ENCODE peak calls at places on chromosome 15, in nine cellular contexts. E, J, R, S, O, I, L, M and F are unnamed samples.
A peak's percentile ranks its signal among the peaks of the same experiment; 100 is the strongest.

GRCh38 chr15:67832965-67833503 is 6.8 kb downstream of the RNU6-1 start:
- DNase-seq in E (peak; percentile 71), J (no peak), R (no peak), S (peak; percentile 55), O (no peak), I (no peak), L (no peak), M (no peak), F (no peak)

GRCh38 chr15:59131456-59131855 is 26.5 kb downstream of the CCNB2 start:
- DNase-seq in E (no peak), J (no peak), R (no peak), S (no peak), O (no peak), I (no peak), L (no peak), M (no peak), F (no peak)

GRCh38 chr15:56244811-56245576 is 1.3 kb upstream of the RFX7 start:
- DNase-seq in E (no peak), J (no peak), R (peak; percentile 85), S (no peak), O (no peak), I (peak; percentile 85), L (peak; percentile 45), M (no peak), F (peak; percentile 50)

GRCh38 chr15:65032823-65033537 is 3.5 kb upstream of the MTFMT start:
- DNase-seq in E (peak; percentile 44), J (peak; percentile 74), R (peak; percentile 81), S (peak; percentile 74), O (no peak), I (peak; percentile 95), L (peak; percentile 85), M (no peak), F (peak; percentile 68)

GRCh38 chr15:94744080-94744793 is 512.9 kb downstream of the MCTP2 start:
- DNase-seq in E (no peak), J (no peak), R (no peak), S (no peak), O (no peak), I (no peak), L (no peak), M (no peak), F (no peak)

GRCh38 chr15:100727291-100727851 is 125.0 kb downstream of the ASB7 start:
- DNase-seq in E (peak; percentile 3), J (no peak), R (no peak), S (no peak), O (peak; percentile 64), I (no peak), L (no peak), M (peak; percentile 82), F (no peak)

GRCh38 chr15:100919481-100920405 is 586 bp downstream of the LRRK1 start:
- DNase-seq in E (peak; percentile 75), J (peak; percentile 28), R (peak; percentile 90), S (no peak), O (no peak), I (no peak), L (peak; percentile 39), M (no peak), F (no peak)

GRCh38 chr15:38699633-38700230 is 135.1 kb upstream of the RASGRP1 start:
- DNase-seq in E (peak; percentile 39), J (peak; percentile 71), R (no peak), S (no peak), O (no peak), I (peak; percentile 44), L (peak; percentile 76), M (no peak), F (peak; percentile 73)

GRCh38 chr15:66580643-66581042 is 14.8 kb upstream of the LCTL start:
- DNase-seq in E (no peak), J (peak; percentile 90), R (no peak), S (no peak), O (no peak), I (no peak), L (no peak), M (no peak), F (no peak)

GRCh38 chr15:42971830-42972229 is 51.3 kb upstream of the TTBK2 start:
- DNase-seq in E (no peak), J (no peak), R (no peak), S (no peak), O (no peak), I (peak; percentile 51), L (no peak), M (no peak), F (no peak)

GRCh38 chr15:50126072-50126471 is 7.0 kb upstream of the ATP8B4 start:
- DNase-seq in E (no peak), J (no peak), R (no peak), S (no peak), O (no peak), I (no peak), L (no peak), M (no peak), F (no peak)

GRCh38 chr15:101348643-101349496 is 53.8 kb upstream of the SNRPA1 start:
- DNase-seq in E (no peak), J (no peak), R (no peak), S (no peak), O (no peak), I (no peak), L (peak; percentile 29), M (no peak), F (peak; percentile 88)

GRCh38 chr15:40891810-40892448 is 2.3 kb upstream of the VPS18 start:
- DNase-seq in E (peak; percentile 64), J (peak; percentile 55), R (no peak), S (no peak), O (no peak), I (peak; percentile 40), L (peak; percentile 74), M (no peak), F (peak; percentile 71)

GRCh38 chr15:70826634-70827033 is 27.3 kb downstream of the LARP6 start:
- DNase-seq in E (no peak), J (peak; percentile 36), R (no peak), S (peak; percentile 80), O (peak; percentile 92), I (peak; percentile 27), L (peak; percentile 24), M (no peak), F (no peak)

GRCh38 chr15:89068325-89068784 is 19.9 kb upstream of the ABHD2 start:
- DNase-seq in E (no peak), J (no peak), R (no peak), S (no peak), O (no peak), I (no peak), L (no peak), M (no peak), F (no peak)

GRCh38 chr15:79933245-79933644 is 36.4 kb upstream of the MTHFS start:
- DNase-seq in E (no peak), J (no peak), R (no peak), S (no peak), O (no peak), I (no peak), L (no peak), M (no peak), F (no peak)

GRCh38 chr15:53022788-53023187 is 232.7 kb upstream of the ONECUT1 start:
- DNase-seq in E (no peak), J (no peak), R (no peak), S (no peak), O (no peak), I (no peak), L (no peak), M (no peak), F (no peak)

GRCh38 chr15:50116477-50116876 is 2.6 kb downstream of the ATP8B4 start:
- DNase-seq in E (no peak), J (peak; percentile 6), R (no peak), S (no peak), O (no peak), I (peak; percentile 78), L (no peak), M (no peak), F (no peak)

DNA sequence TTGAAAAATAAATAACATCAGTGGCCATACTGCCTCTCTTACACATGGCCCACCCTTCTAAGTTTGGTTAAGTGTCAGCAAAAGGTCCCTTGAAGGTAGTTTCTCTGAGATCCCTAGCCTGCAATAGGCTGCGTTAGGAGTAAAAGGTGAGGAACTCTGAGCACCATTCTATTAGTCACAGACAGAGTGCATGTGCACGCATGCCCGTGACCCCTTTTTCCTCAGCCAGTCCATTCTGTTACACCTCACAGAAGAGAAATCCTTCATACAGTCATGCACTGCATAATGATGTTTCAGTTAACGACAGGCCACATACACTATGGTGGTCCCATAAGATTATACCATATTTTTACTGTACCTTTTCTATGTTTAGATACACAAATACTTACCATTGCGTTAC is 12.5 kb downstream of the RCCD1 start:
- DNase-seq in E (no peak), J (no peak), R (no peak), S (no peak), O (no peak), I (no peak), L (no peak), M (no peak), F (no peak)
- H3K36me3 ChIP-seq in E (peaks cover 49% of the 10 kb centered on the region), J (peaks cover 34% of the 10 kb centered on the region), R (no peaks in the 10 kb centered on the region), S (peaks cover 47% of the 10 kb centered on the region), O (peaks cover 60% of the 10 kb centered on the region), I (peaks cover 60% of the 10 kb centered on the region), L (no peaks in the 10 kb centered on the region), M (no peaks in the 10 kb centered on the region), F (peaks cover 50% of the 10 kb centered on the region)

DNA sequence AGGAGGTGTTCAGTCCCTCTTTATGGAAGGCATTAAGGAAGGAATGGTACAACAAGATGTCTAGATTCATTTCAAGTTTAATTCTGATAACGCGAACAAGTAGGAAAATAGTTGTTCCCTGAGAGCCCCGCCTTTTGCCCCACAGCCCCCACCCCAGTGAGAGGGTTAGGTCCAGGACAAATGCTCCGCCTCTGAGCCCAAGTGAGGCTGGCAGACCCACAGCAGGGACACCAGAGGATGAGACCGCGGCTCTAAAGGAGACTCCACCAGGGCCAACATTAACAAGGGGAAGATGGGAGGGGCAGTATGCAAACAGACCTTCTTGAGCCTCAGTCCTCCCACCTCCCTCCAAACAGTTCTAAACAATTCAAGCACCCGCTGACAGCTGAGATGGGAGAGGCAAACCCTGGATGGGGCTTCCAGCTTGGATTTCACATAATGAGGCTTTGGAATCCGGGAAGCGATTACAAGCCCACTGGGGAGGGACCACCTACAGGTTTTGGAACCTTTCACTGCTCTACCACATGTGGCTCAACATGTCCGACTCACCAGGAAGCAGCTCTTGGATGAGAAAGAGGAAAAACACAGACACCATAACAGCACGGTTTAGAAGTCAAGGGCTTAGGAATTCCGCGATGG is 42.9 kb upstream of the IREB2 start:
- DNase-seq in E (no peak), J (no peak), R (no peak), S (no peak), O (no peak), I (no peak), L (no peak), M (no peak), F (peak; percentile 13)
- TF ChIP-seq POLR2AphosphoS5 in E (no peak), J (no peak), R (no peak), S (no peak), O (no peak), I (no peak), L (no peak), M (no peak), F (no peak)

GRCh38 chr15:85730001-85730820 is 64.5 kb downstream of the KLHL25 start:
- DNase-seq in E (peak; percentile 73), J (peak; percentile 74), R (no peak), S (no peak), O (no peak), I (peak; percentile 53), L (no peak), M (no peak), F (no peak)
- H3K36me3 ChIP-seq in E (peaks cover 54% of the 10 kb centered on the region), J (peaks cover 18% of the 10 kb centered on the region), R (peaks cover 91% of the 10 kb centered on the region), S (peaks cover 73% of the 10 kb centered on the region), O (peaks cover 88% of the 10 kb centered on the region), I (peaks cover 53% of the 10 kb centered on the region), L (no peaks in the 10 kb centered on the region), M (peaks cover 9% of the 10 kb centered on the region), F (peaks cover 68% of the 10 kb centered on the region)

DNA sequence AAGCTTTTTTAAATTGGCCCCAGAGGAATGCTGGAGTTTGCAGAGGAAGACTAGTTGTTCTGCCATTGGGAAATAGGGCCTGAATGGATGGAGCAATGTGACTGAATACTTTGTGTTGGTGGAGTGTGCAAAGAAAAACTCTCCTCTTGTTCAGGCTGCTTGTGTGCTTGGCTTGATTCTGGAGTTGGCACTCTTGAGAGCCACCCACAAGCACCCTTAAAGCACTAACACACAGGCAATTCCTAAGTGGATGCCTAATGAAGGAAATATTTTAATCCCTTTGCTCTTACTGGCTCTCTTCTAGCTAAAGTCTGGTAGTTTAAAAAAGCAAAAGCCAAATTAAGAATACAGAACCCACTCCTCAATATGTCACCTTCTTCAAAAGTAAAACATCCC is 304.4 kb upstream of the C2CD4B start:
- DNase-seq in E (no peak), J (no peak), R (no peak), S (peak; percentile 68), O (no peak), I (no peak), L (no peak), M (no peak), F (no peak)
- TF ChIP-seq POLR2AphosphoS5 in E (no peak), J (no peak), R (no peak), S (no peak), O (no peak), I (no peak), L (no peak), M (no peak), F (no peak)